ENCODE peak calls at places on chromosomes 5 and 9, in eight cellular contexts. One of them, this sample, is unnamed.

GRCh38 chr5:93831449-93831848 is 90.0 kb upstream of the POU5F2 start:
- DNase-seq in T-cell: no peak
- DNase-seq in HEK293T: no peak
- DNase-seq in NCI-H1105 treated with DMSO at 0.1 percent for 48 hours: no peak
- DNase-seq in skeletal muscle cell: peak; percentile 60
- DNase-seq in mesothelial cell of epicardium: no peak
- DNase-seq in activated naive CD8-positive, alpha-beta T cell treated with anti-CD3 and anti-CD28 coated beads, Interleukin-2, amount 10 ng/mL, durations not matched to agents 7 days and 5 days: no peak
- DNase-seq in CD4-positive, alpha-beta memory T cell: no peak
- DNase-seq in this sample: peak; percentile 78

GRCh38 chr9:13810510-13810909 is 503.4 kb downstream of the NFIB start:
- DNase-seq in T-cell: no peak
- DNase-seq in HEK293T: no peak
- DNase-seq in NCI-H1105 treated with DMSO at 0.1 percent for 48 hours: no peak
- DNase-seq in skeletal muscle cell: peak; percentile 88
- DNase-seq in mesothelial cell of epicardium: no peak
- DNase-seq in activated naive CD8-positive, alpha-beta T cell treated with anti-CD3 and anti-CD28 coated beads, Interleukin-2, amount 10 ng/mL, durations not matched to agents 7 days and 5 days: no peak
- DNase-seq in CD4-positive, alpha-beta memory T cell: no peak
- DNase-seq in this sample: no peak

GRCh38 chr5:125559296-125559695 is 812.9 kb upstream of the ZNF608 start:
- DNase-seq in T-cell: no peak
- DNase-seq in HEK293T: no peak
- DNase-seq in NCI-H1105 treated with DMSO at 0.1 percent for 48 hours: no peak
- DNase-seq in skeletal muscle cell: peak; percentile 87
- DNase-seq in mesothelial cell of epicardium: no peak
- DNase-seq in activated naive CD8-positive, alpha-beta T cell treated with anti-CD3 and anti-CD28 coated beads, Interleukin-2, amount 10 ng/mL, durations not matched to agents 7 days and 5 days: no peak
- DNase-seq in CD4-positive, alpha-beta memory T cell: no peak
- DNase-seq in this sample: peak; percentile 93

GRCh38 chr9:33676746-33677505 is 118.4 kb upstream of the PRSS3 start:
- DNase-seq in T-cell: peak; percentile 8
- DNase-seq in HEK293T: peak; percentile 51
- DNase-seq in NCI-H1105 treated with DMSO at 0.1 percent for 48 hours: peak; percentile 61
- DNase-seq in skeletal muscle cell: no peak
- DNase-seq in mesothelial cell of epicardium: peak; percentile 28
- DNase-seq in activated naive CD8-positive, alpha-beta T cell treated with anti-CD3 and anti-CD28 coated beads, Interleukin-2, amount 10 ng/mL, durations not matched to agents 7 days and 5 days: peak; percentile 44
- DNase-seq in CD4-positive, alpha-beta memory T cell: peak; percentile 18
- DNase-seq in this sample: peak; percentile 12

GRCh38 chr5:103605277-103605676 is 42.7 kb upstream of the NUDT12 start:
- DNase-seq in T-cell: no peak
- DNase-seq in HEK293T: no peak
- DNase-seq in NCI-H1105 treated with DMSO at 0.1 percent for 48 hours: no peak
- DNase-seq in skeletal muscle cell: no peak
- DNase-seq in mesothelial cell of epicardium: no peak
- DNase-seq in activated naive CD8-positive, alpha-beta T cell treated with anti-CD3 and anti-CD28 coated beads, Interleukin-2, amount 10 ng/mL, durations not matched to agents 7 days and 5 days: no peak
- DNase-seq in CD4-positive, alpha-beta memory T cell: no peak
- DNase-seq in this sample: no peak

GRCh38 chr9:31372796-31373587 is 1011.5 kb upstream of the ACO1 start:
- DNase-seq in T-cell: no peak
- DNase-seq in HEK293T: no peak
- DNase-seq in NCI-H1105 treated with DMSO at 0.1 percent for 48 hours: no peak
- DNase-seq in skeletal muscle cell: peak; percentile 18
- DNase-seq in mesothelial cell of epicardium: no peak
- DNase-seq in activated naive CD8-positive, alpha-beta T cell treated with anti-CD3 and anti-CD28 coated beads, Interleukin-2, amount 10 ng/mL, durations not matched to agents 7 days and 5 days: no peak
- DNase-seq in CD4-positive, alpha-beta memory T cell: no peak
- DNase-seq in this sample: peak; percentile 0

GRCh38 chr9:33129886-33130284 is 37.3 kb downstream of the B4GALT1 start:
- DNase-seq in T-cell: no peak
- DNase-seq in HEK293T: no peak
- DNase-seq in NCI-H1105 treated with DMSO at 0.1 percent for 48 hours: no peak
- DNase-seq in skeletal muscle cell: no peak
- DNase-seq in mesothelial cell of epicardium: no peak
- DNase-seq in activated naive CD8-positive, alpha-beta T cell treated with anti-CD3 and anti-CD28 coated beads, Interleukin-2, amount 10 ng/mL, durations not matched to agents 7 days and 5 days: no peak
- DNase-seq in CD4-positive, alpha-beta memory T cell: no peak
- DNase-seq in this sample: no peak

GRCh38 chr9:128558431-128559310 is 6.3 kb downstream of the SPTAN1 start:
- DNase-seq in T-cell: peak; percentile 49
- DNase-seq in HEK293T: no peak
- DNase-seq in NCI-H1105 treated with DMSO at 0.1 percent for 48 hours: peak; percentile 88
- DNase-seq in skeletal muscle cell: peak; percentile 81
- DNase-seq in mesothelial cell of epicardium: peak; percentile 53
- DNase-seq in activated naive CD8-positive, alpha-beta T cell treated with anti-CD3 and anti-CD28 coated beads, Interleukin-2, amount 10 ng/mL, durations not matched to agents 7 days and 5 days: no peak
- DNase-seq in CD4-positive, alpha-beta memory T cell: no peak
- DNase-seq in this sample: peak; percentile 84

GRCh38 chr5:149130932-149131273 is 10.4 kb upstream of the ABLIM3 start:
- DNase-seq in T-cell: no peak
- DNase-seq in HEK293T: no peak
- DNase-seq in NCI-H1105 treated with DMSO at 0.1 percent for 48 hours: no peak
- DNase-seq in skeletal muscle cell: no peak
- DNase-seq in mesothelial cell of epicardium: no peak
- DNase-seq in activated naive CD8-positive, alpha-beta T cell treated with anti-CD3 and anti-CD28 coated beads, Interleukin-2, amount 10 ng/mL, durations not matched to agents 7 days and 5 days: no peak
- DNase-seq in CD4-positive, alpha-beta memory T cell: no peak
- DNase-seq in this sample: no peak

GRCh38 chr5:113614191-113614590 is 100.7 kb downstream of the YTHDC2 start:
- DNase-seq in T-cell: no peak
- DNase-seq in HEK293T: no peak
- DNase-seq in NCI-H1105 treated with DMSO at 0.1 percent for 48 hours: no peak
- DNase-seq in skeletal muscle cell: no peak
- DNase-seq in mesothelial cell of epicardium: no peak
- DNase-seq in activated naive CD8-positive, alpha-beta T cell treated with anti-CD3 and anti-CD28 coated beads, Interleukin-2, amount 10 ng/mL, durations not matched to agents 7 days and 5 days: no peak
- DNase-seq in CD4-positive, alpha-beta memory T cell: no peak
- DNase-seq in this sample: peak; percentile 52

This sample was measured in foreskin fibroblast.